ENCODE peak calls at places on chromosomes 6 and 20, in seven cellular contexts. Z is CD8-positive, alpha-beta T cell; D is fibroblast of villous mesenchyme; I is DND-41; U is stomach; V is endodermal cell; F is choroid plexus epithelial cell. K is an unnamed sample.

GRCh38 chr6:150072201-150072600 is 3.3 kb upstream of the ULBP3 start:
- DNase-seq in U (peak), F (no peak), V (peak), D (no peak), I (no peak), Z (peak), K (peak)

GRCh38 chr6:22668717-22669116 is 99.4 kb downstream of the HDGFL1 start:
- DNase-seq in D (no peak), I (no peak), U (no peak), F (no peak), V (no peak), Z (no peak), K (no peak)

GRCh38 chr6:56851541-56852248 is 103.2 kb upstream of the BEND6 start:
- DNase-seq in U (peak), D (peak), V (peak), F (peak), I (no peak), Z (no peak), K (peak)

GRCh38 chr6:77362055-77362454 is 101.2 kb downstream of the HTR1B start:
- DNase-seq in D (no peak), F (no peak), Z (no peak), I (no peak), V (no peak), U (no peak), K (no peak)

GRCh38 chr6:122809671-122810070 is 20.6 kb downstream of the SMPDL3A start:
- DNase-seq in V (no peak), I (no peak), D (peak), Z (no peak), U (no peak), F (no peak), K (no peak)

GRCh38 chr6:131250121-131250520 is 114.9 kb downstream of the AKAP7 start:
- DNase-seq in V (peak), U (peak), I (peak), F (peak), Z (no peak), D (peak), K (peak)

GRCh38 chr20:56289652-56290051 is 41.1 kb downstream of the MC3R start:
- DNase-seq in Z (no peak), D (no peak), V (no peak), F (no peak), U (no peak), I (no peak), K (no peak)

GRCh38 chr6:75203721-75204120 is 2.1 kb downstream of the COL12A1 start:
- DNase-seq in I (no peak), Z (no peak), U (no peak), V (no peak), F (peak), D (peak), K (peak)

GRCh38 chr20:49505518-49505917 is 23.1 kb upstream of the KCNB1 start:
- DNase-seq in F (peak), D (peak), Z (no peak), I (peak), V (peak), U (no peak), K (peak)

GRCh38 chr20:59780494-59781185 is 152.8 kb downstream of the SYCP2 start:
- DNase-seq in Z (no peak), D (no peak), U (peak), F (no peak), I (no peak), V (no peak), K (no peak)

GRCh38 chr6:144989319-144990099 is 704.4 kb downstream of the UTRN start:
- DNase-seq in Z (no peak), U (no peak), V (no peak), F (no peak), I (no peak), D (no peak), K (no peak)

GRCh38 chr20:41408986-41409385 is 42.4 kb upstream of the EMILIN3 start:
- DNase-seq in I (no peak), V (no peak), U (no peak), D (no peak), Z (no peak), F (no peak), K (no peak)

GRCh38 chr20:62246872-62247652 is 8.7 kb downstream of the OSBPL2 start:
- DNase-seq in V (no peak), Z (no peak), F (no peak), I (no peak), U (peak), D (no peak), K (no peak)

DNA sequence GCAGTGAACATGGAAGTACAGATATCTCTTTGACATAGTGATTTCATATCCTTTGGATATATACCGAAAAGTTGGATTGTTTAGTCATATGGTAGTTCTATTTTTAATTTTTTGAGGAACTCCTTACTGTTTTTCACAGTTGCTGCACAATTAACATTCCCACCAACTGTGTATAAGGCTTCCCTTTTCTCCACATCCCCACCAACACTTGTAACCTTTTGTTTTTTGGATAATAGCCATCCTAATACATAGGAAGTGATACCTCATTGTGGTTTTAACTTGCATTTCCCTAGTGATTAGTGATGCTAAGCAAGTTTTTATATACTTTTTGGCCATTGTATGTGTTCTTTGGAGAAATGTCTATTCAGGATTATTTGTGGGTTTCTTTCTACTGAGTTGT is 45.1 kb upstream of the TENT5A start:
- DNase-seq in U (no peak), Z (no peak), V (no peak), F (no peak), D (no peak), I (no peak), K (no peak)
- TF ChIP-seq CTCF in U (no peak), Z (no peak), V (no peak), F (no peak), D (no peak), I (no peak), K (no peak)

GRCh38 chr6:13212096-13212495 is 116.2 kb downstream of the TBC1D7 start:
- DNase-seq in Z (no peak), D (no peak), I (no peak), U (no peak), V (no peak), F (no peak), K (no peak)
- H3K4me3 ChIP-seq in Z (no peak), D (no peak), I (no peak), U (no peak), V (no peak), F (no peak), K (no peak)

DNA sequence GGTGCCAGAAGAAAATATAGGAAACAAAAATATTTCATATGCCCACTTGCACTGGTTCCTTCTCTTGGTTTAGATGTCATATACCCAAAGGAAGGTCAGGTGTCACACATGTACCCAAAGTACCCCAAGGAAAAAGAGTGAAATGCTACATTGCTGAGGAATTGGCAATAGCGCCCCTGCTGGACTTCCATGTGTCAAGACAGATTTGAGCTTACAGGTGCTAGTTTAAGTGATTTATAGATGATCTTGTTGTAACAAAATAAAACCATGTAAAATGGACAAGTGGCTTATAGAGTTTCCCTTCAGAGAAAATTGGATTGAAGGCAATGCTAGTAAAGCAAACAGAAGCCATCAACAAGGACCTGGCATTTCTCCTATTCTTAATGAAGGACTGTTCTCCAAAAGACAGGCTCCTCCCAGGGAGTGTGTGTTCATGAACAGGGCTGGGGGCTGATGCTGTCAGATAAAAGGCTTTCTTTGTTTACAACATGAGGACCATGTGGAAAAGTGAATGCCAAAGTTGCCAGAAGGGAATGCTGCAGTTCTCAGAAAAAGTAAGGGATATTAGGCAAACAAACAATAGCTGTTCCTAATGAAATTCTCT is 64.3 kb upstream of the PAK5 start:
- DNase-seq in V (peak), D (no peak), F (peak), I (no peak), Z (no peak), U (no peak), K (no peak)
- TF ChIP-seq CTCF in V (peak), D (peak), F (peak), I (peak), Z (no peak), U (no peak), K (peak)

GRCh38 chr20:25046181-25046641 is 11.7 kb downstream of the ACSS1 start:
- DNase-seq in D (no peak), Z (no peak), U (peak), I (no peak), F (no peak), V (peak), K (no peak)

GRCh38 chr20:25044660-25045342 is 13.1 kb downstream of the ACSS1 start:
- DNase-seq in U (no peak), I (no peak), F (no peak), V (no peak), Z (no peak), D (no peak), K (no peak)

GRCh38 chr20:25043499-25044260 is 14.3 kb downstream of the ACSS1 start:
- DNase-seq in I (no peak), F (no peak), V (no peak), D (no peak), U (no peak), Z (no peak), K (no peak)

GRCh38 chr20:25044261-25044560 is 13.7 kb downstream of the ACSS1 start:
- DNase-seq in Z (no peak), D (no peak), U (no peak), F (no peak), V (no peak), I (no peak), K (no peak)

DNA sequence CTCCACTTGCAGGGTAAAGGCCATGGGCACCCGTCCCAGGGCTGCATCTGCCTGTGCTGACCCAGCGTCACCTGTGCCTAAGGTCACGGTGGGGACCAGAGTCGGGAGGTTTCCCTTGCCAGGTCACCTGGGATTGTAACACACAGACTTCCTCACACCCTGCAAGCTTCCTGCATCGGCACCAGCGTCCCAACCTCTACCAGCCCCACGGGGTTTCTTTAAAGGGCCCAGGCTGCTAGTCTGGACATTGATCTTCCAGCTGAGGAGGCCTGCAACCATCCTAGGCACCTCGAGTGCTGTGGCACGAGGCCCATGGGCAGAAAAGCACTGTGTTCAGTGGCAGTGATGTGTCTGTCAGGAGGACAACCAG is 12.6 kb downstream of the ACSS1 start:
- DNase-seq in I (no peak), F (no peak), D (no peak), U (peak), Z (no peak), V (no peak), K (no peak)
- H3K4me3 ChIP-seq in I (no peak), F (no peak), D (no peak), U (no peak), Z (no peak), V (no peak), K (no peak)

K was measured in fibroblast of lung.